ENCODE peak calls at places on chromosomes 11 and 22, in five cellular contexts. E is adrenal gland, G is IMR-90, P is A673, F is endodermal cell. Y is an unnamed sample.
A peak's percentile ranks its signal among the peaks of the same experiment; 100 is the strongest.

GRCh38 chr11:102142333-102142732 is 32.1 kb downstream of the YAP1 start:
- DNase-seq in G (peak; percentile 20), P (no peak), E (no peak), F (no peak), Y (no peak)

GRCh38 chr11:35363246-35364100 is 55.9 kb downstream of the SLC1A2 start:
- DNase-seq in P (no peak), E (peak; percentile 24), F (no peak), G (no peak), Y (no peak)

GRCh38 chr22:37300551-37301017 is 18.3 kb downstream of the CYTH4 start:
- DNase-seq in E (no peak), P (no peak), G (no peak), F (no peak), Y (no peak)

GRCh38 chr11:29816359-29816758 is 200.5 kb downstream of the KCNA4 start:
- DNase-seq in F (no peak), G (no peak), P (no peak), E (no peak), Y (no peak)

GRCh38 chr22:30647536-30647935 is 12.0 kb downstream of the SLC35E4 start:
- DNase-seq in P (no peak), G (no peak), E (no peak), F (no peak), Y (no peak)

GRCh38 chr22:31329029-31329428 is 17.1 kb downstream of the PATZ1 start:
- DNase-seq in F (peak; percentile 42), P (no peak), G (peak; percentile 37), E (no peak), Y (no peak)

GRCh38 chr11:99117603-99118002 is 96.9 kb downstream of the CNTN5 start:
- DNase-seq in P (peak; percentile 21), G (no peak), E (no peak), F (no peak), Y (no peak)

GRCh38 chr11:36354221-36355003 is 58.3 kb downstream of the PRR5L start:
- DNase-seq in E (no peak), P (no peak), G (peak; percentile 67), F (no peak), Y (no peak)

GRCh38 chr11:3340025-3340424 is 38.9 kb downstream of the ZNF195 start:
- DNase-seq in G (peak; percentile 85), E (no peak), F (no peak), P (no peak), Y (no peak)

GRCh38 chr22:27775087-27775697 is 26.4 kb downstream of the MN1 start:
- DNase-seq in F (no peak), E (no peak), P (no peak), G (peak; percentile 7), Y (no peak)

GRCh38 chr22:40484906-40485660 is 114.7 kb downstream of the SGSM3 start:
- DNase-seq in P (peak; percentile 74), F (no peak), E (no peak), G (peak; percentile 47), Y (no peak)

GRCh38 chr11:63756919-63757761 is 11.4 kb downstream of the ZFTA start:
- DNase-seq in F (no peak), P (no peak), E (no peak), G (no peak), Y (no peak)

GRCh38 chr11:40129276-40129675 is 1330.2 kb downstream of the LRRC4C start:
- DNase-seq in F (no peak), E (no peak), P (peak; percentile 90), G (no peak), Y (no peak)

GRCh38 chr11:115720537-115721308 is 216.5 kb upstream of the CADM1 start:
- DNase-seq in G (no peak), F (peak; percentile 28), P (no peak), E (no peak), Y (no peak)

GRCh38 chr22:27639180-27640086 is 162.1 kb downstream of the MN1 start:
- DNase-seq in F (no peak), E (no peak), G (no peak), P (no peak), Y (no peak)

GRCh38 chr11:16925495-16926065 is 88.6 kb downstream of the PLEKHA7 start:
- DNase-seq in P (no peak), G (no peak), E (no peak), F (peak; percentile 89), Y (peak; percentile 73)

GRCh38 chr11:72676874-72677341 is 2.7 kb upstream of the PDE2A start:
- DNase-seq in G (peak; percentile 26), E (peak; percentile 68), P (peak; percentile 72), F (peak; percentile 99), Y (peak; percentile 82)

GRCh38 chr22:46737976-46738641 is at the start of gene CERK:
- DNase-seq in F (peak; percentile 85), E (peak; percentile 80), P (peak; percentile 87), G (peak; percentile 62), Y (peak; percentile 85)

GRCh38 chr11:114738954-114739353 is 60.6 kb downstream of the NXPE2 start:
- DNase-seq in G (peak; percentile 49), E (peak; percentile 18), P (peak; percentile 62), F (peak; percentile 75), Y (no peak)

GRCh38 chr22:21657361-21658118 is 8.3 kb upstream of the PPIL2 start:
- DNase-seq in P (peak; percentile 85), F (peak; percentile 91), G (peak; percentile 8), E (peak; percentile 58), Y (peak; percentile 92)

GRCh38 chr22:50621491-50621880 is 6.5 kb downstream of the ARSA start:
- DNase-seq in F (no peak), E (no peak), G (no peak), P (no peak), Y (peak; percentile 51)

GRCh38 chr11:99781074-99781473 is 760.3 kb downstream of the CNTN5 start:
- DNase-seq in F (no peak), P (no peak), G (no peak), E (no peak), Y (no peak)

GRCh38 chr11:63557548-63557947 is 5.6 kb downstream of the PLAAT2 start:
- DNase-seq in P (no peak), E (no peak), F (no peak), G (no peak), Y (no peak)

GRCh38 chr22:35540600-35541253 is at the start of gene RASD2:
- DNase-seq in F (peak; percentile 78), P (peak; percentile 73), G (peak; percentile 19), E (peak; percentile 60), Y (no peak)

GRCh38 chr11:64571050-64571409 is 20.0 kb upstream of the SLC22A12 start:
- DNase-seq in E (no peak), P (no peak), G (no peak), F (no peak), Y (peak; percentile 29)

GRCh38 chr22:39579909-39580571 is 9.5 kb downstream of the CACNA1I start:
- DNase-seq in F (no peak), G (no peak), P (no peak), E (no peak), Y (no peak)

GRCh38 chr11:77411238-77411637 is 62.7 kb downstream of the PAK1 start:
- DNase-seq in E (peak; percentile 18), G (peak; percentile 30), F (peak; percentile 74), P (peak; percentile 37), Y (peak; percentile 70)

GRCh38 chr11:20353829-20354434 is 9.6 kb upstream of the HTATIP2 start:
- DNase-seq in E (no peak), F (peak; percentile 72), P (peak; percentile 38), G (peak; percentile 48), Y (no peak)

GRCh38 chr11:102788334-102789035 is 8.1 kb upstream of the MMP10 start:
- DNase-seq in F (no peak), G (peak; percentile 27), P (no peak), E (no peak), Y (no peak)

GRCh38 chr22:26068571-26068970 is 100.7 kb upstream of the SEZ6L start:
- DNase-seq in F (peak; percentile 75), E (no peak), P (no peak), G (no peak), Y (no peak)

GRCh38 chr22:25202290-25202921 is 2.7 kb downstream of the CRYBB3 start:
- DNase-seq in F (peak; percentile 94), G (peak; percentile 43), E (peak; percentile 48), P (peak; percentile 75), Y (peak; percentile 67)

GRCh38 chr11:114174712-114175495 is 115.4 kb downstream of the ZBTB16 start:
- DNase-seq in F (no peak), P (no peak), G (no peak), E (no peak), Y (no peak)

DNA sequence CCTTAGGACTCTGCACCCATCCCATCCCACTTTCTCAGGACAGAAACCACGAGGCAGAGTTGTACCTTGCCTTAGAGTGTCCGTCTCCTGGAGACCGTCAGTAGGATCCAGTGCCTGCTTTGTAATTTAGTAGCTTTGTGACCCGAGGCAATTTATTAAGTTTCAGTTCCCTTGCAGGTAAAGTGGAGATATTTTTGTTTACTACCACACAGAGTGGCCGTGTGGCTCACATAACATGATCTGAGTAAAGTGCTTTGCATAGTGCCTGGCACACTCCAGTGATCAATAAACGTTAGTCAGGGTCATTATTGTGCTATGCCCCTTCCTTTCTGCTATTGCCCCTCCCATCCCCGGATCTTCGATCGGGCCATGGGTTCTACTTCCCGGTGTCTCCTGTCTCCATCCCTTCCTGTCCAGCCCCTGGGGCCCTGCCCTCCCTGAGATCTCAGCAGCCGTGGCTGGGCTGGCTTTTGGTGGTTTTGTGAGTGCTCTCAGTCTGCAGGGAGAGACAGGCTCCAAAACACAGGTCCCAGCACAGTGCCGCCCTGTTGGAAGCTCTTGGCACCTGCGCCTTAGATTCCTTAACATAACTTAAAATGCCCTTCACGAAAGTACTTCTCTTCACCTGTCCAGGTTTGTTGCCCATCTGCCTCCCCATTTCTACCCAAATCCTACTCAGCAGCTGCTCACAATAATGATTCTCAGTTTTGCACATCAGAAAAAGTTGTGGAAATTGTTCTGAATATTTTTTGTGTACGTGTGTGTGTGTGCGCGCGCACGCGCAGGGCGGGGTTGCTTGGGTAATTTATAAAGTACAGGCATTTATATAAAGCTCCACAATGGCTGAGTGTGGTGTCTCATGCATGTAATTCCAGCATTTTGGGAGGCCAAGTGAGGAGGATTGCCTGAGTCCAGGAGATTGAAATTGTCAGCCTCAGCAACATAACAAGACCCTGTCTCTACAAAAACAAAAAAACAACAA is 753.7 kb downstream of the NTM start:
- DNase-seq in P (no peak), G (no peak), F (peak; percentile 64), E (no peak), Y (no peak)
- TF ChIP-seq CTCF in P (peak; percentile 33), G (no peak), F (peak; percentile 64), E (no peak), Y (no peak)

GRCh38 chr11:69667619-69668604 is 7.2 kb downstream of the LTO1 start:
- DNase-seq in G (no peak), E (peak; percentile 81), F (peak; percentile 42), P (peak; percentile 52), Y (peak; percentile 61)
- H3K4me1 ChIP-seq in G (peaks cover 2% of the 10 kb centered on the region), E (peaks cover 18% of the 10 kb centered on the region), F (peaks cover 2% of the 10 kb centered on the region), P (peaks cover 36% of the 10 kb centered on the region), Y (no peaks in the 10 kb centered on the region)

DNA sequence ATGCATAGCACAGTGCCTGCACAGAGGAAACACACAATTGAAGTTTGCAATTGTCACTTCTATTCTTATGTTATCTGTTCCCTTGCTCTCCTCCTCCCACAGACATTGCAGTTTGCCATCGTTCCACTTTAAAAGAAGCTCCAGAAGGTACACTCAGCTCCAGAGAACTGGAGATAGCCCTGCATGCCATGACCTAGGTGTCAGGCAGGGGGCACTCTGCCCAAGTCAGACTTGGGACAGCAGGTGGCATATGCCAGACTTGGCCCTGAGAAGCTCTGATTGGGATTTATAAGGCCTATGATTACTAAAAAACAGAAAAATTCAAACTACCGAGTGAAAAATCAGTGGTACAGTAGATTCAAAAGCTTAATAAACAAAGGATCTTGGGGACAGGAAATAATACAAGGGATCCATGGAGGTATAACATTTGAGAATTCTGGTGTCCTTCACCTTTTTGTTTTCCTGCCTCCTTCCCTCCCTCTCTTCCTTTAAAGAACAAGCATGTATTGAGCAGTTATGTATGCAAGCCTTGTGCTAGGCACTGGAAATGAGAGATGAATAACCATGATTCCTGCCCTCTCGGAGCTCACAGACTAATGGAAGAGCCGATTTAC is 40.0 kb downstream of the TENM4 start:
- DNase-seq in F (peak; percentile 89), E (peak; percentile 74), G (peak; percentile 25), P (peak; percentile 36), Y (peak; percentile 67)
- TF ChIP-seq CTCF in F (peak; percentile 97), E (peak; percentile 81), G (peak; percentile 63), P (peak; percentile 69), Y (peak; percentile 58)

GRCh38 chr11:313304-313786 is 495 bp upstream of the IFITM1 start:
- DNase-seq in P (no peak), G (no peak), F (no peak), E (no peak), Y (no peak)
- H3K4me1 ChIP-seq in P (peaks cover 21% of the 10 kb centered on the region), G (peaks cover 23% of the 10 kb centered on the region), F (peaks cover 13% of the 10 kb centered on the region), E (peaks cover 35% of the 10 kb centered on the region), Y (peaks cover 36% of the 10 kb centered on the region)